ENCODE peak calls at places on chromosomes 4 and X, in five cellular contexts. One of them, this sample, is unnamed.

GRCh38 chrX:12137982-12138365 is 299 bp upstream of the FRMPD4 start:
- DNase-seq in HepG2: no peak
- DNase-seq in K562: no peak
- DNase-seq in GM12878: no peak
- DNase-seq in H1: peak
- DNase-seq in this sample: peak

GRCh38 chr4:128825226-128825625 is 15.7 kb downstream of the JADE1 start:
- DNase-seq in GM12878: no peak
- DNase-seq in H1: no peak
- DNase-seq in HepG2: no peak
- DNase-seq in K562: no peak
- DNase-seq in this sample: peak

GRCh38 chr4:2007804-2008670 is 737 bp downstream of the NELFA start:
- DNase-seq in K562: peak
- DNase-seq in HepG2: no peak
- DNase-seq in GM12878: no peak
- DNase-seq in H1: no peak
- DNase-seq in this sample: peak

GRCh38 chr4:17812125-17812524 is 1.3 kb downstream of the NCAPG start:
- DNase-seq in K562: no peak
- DNase-seq in H1: no peak
- DNase-seq in GM12878: no peak
- DNase-seq in HepG2: no peak
- DNase-seq in this sample: no peak

GRCh38 chrX:79413009-79413408 is 45.9 kb upstream of the ITM2A start:
- DNase-seq in HepG2: peak
- DNase-seq in K562: no peak
- DNase-seq in H1: no peak
- DNase-seq in GM12878: no peak
- DNase-seq in this sample: peak

GRCh38 chr4:143336828-143337599 is at the start of gene GAB1:
- DNase-seq in HepG2: peak
- DNase-seq in H1: peak
- DNase-seq in K562: peak
- DNase-seq in GM12878: no peak
- DNase-seq in this sample: peak

GRCh38 chrX:145178268-145178667 is 69.0 kb upstream of the SPANXN1 start:
- DNase-seq in HepG2: no peak
- DNase-seq in K562: peak
- DNase-seq in H1: no peak
- DNase-seq in GM12878: no peak
- DNase-seq in this sample: no peak

GRCh38 chrX:11770320-11770719 is 12.3 kb downstream of the MSL3 start:
- DNase-seq in K562: peak
- DNase-seq in H1: no peak
- DNase-seq in GM12878: peak
- DNase-seq in HepG2: peak
- DNase-seq in this sample: peak

GRCh38 chr4:94504545-94504944 is 52.8 kb downstream of the PDLIM5 start:
- DNase-seq in HepG2: no peak
- DNase-seq in GM12878: no peak
- DNase-seq in K562: no peak
- DNase-seq in H1: no peak
- DNase-seq in this sample: no peak

GRCh38 chr4:147943159-147943638 is 211.3 kb downstream of the ARHGAP10 start:
- DNase-seq in GM12878: peak
- DNase-seq in H1: no peak
- DNase-seq in HepG2: no peak
- DNase-seq in K562: no peak
- DNase-seq in this sample: no peak

GRCh38 chr4:84238247-84239090 is 260.6 kb downstream of the NKX6-1 start:
- DNase-seq in K562: no peak
- DNase-seq in GM12878: no peak
- DNase-seq in H1: no peak
- DNase-seq in HepG2: no peak
- DNase-seq in this sample: no peak

GRCh38 chr4:115711575-115711974 is 598.2 kb upstream of the NDST4 start:
- DNase-seq in HepG2: no peak
- DNase-seq in GM12878: no peak
- DNase-seq in K562: no peak
- DNase-seq in H1: no peak
- DNase-seq in this sample: peak

GRCh38 chr4:154642361-154642760 is 29.9 kb upstream of the FGG start:
- DNase-seq in HepG2: no peak
- DNase-seq in GM12878: no peak
- DNase-seq in K562: no peak
- DNase-seq in H1: no peak
- DNase-seq in this sample: peak

GRCh38 chr4:31104596-31104995 is 384.4 kb downstream of the PCDH7 start:
- DNase-seq in K562: no peak
- DNase-seq in H1: no peak
- DNase-seq in GM12878: no peak
- DNase-seq in HepG2: no peak
- DNase-seq in this sample: no peak

GRCh38 chr4:113673450-113673849 is 88.1 kb downstream of the CAMK2D start:
- DNase-seq in H1: no peak
- DNase-seq in GM12878: no peak
- DNase-seq in HepG2: no peak
- DNase-seq in K562: no peak
- DNase-seq in this sample: peak

GRCh38 chr4:122921971-122922876 is at the start of gene NUDT6:
- DNase-seq in K562: peak
- DNase-seq in HepG2: peak
- DNase-seq in H1: peak
- DNase-seq in GM12878: no peak
- DNase-seq in this sample: peak

GRCh38 chr4:158006973-158007372 is 165.9 kb downstream of the GASK1B start:
- DNase-seq in HepG2: no peak
- DNase-seq in GM12878: no peak
- DNase-seq in K562: no peak
- DNase-seq in H1: no peak
- DNase-seq in this sample: no peak
- TF ChIP-seq CREB1 in HepG2: no peak
- TF ChIP-seq CREB1 in GM12878: no peak
- TF ChIP-seq CREB1 in K562: no peak
- TF ChIP-seq CREB1 in H1: no peak
- TF ChIP-seq CREB1 in this sample: no peak

DNA sequence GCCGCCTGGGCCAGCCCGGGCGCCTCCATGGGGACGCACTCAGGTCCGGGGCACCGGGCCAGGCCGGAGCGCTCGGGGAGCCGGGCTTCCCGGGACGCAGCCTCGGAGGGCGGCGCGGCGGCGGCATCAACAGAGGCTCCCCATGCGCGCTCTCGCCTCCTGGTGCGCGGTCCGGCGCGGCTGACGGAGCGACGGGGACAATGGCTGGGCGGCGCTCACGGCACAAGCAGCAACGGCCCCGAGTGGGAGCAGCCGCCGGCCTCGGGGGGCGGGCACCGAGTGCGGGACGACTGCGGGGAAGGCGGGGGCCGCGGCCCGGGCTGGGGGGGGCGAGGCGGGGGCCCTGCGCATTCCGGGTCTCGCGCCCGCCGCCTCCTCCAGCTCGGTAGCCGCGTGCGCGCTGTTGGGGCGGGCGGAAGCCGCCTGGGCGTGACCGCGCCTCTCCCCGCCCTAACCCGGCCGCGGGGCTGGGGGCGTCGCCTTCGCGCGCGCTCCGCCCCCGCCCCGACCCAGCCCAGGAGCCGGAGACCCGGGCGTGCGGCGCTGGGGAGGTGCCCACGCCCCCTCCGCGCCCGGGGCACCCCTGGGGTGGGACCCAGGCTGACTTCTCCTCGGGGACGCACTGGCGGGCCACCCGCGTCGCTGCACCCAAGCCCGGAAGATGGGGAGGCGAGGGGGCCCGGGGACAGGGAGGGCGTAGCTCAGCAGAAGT is at the start of gene PRKX:
- DNase-seq in K562: peak
- DNase-seq in HepG2: no peak
- DNase-seq in GM12878: peak
- DNase-seq in H1: peak
- DNase-seq in this sample: peak
- H3K27ac ChIP-seq in K562: peak
- H3K27ac ChIP-seq in HepG2: no peak
- H3K27ac ChIP-seq in GM12878: peak
- H3K27ac ChIP-seq in H1: no peak
- H3K27ac ChIP-seq in this sample: no peak

DNA sequence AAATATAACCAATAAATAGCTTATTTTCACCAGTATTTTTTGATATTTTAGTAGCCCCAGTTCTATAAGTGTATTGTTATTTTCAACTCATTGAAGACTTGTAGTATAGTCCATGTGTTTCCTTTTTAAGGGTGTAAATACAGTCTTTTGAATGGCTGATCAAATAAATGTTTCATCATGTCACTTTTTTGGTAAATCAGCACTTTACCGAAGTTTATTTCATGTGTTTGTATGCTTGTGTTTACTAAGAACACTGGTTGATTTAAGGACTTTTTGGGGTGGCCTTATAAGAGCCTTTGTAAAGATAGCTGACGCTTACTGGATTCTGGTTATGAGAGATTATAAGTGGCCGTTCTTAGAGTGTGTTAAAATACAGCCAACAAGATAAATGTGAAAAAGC is 2.6 kb downstream of the UBE2K start:
- DNase-seq in H1: no peak
- DNase-seq in HepG2: no peak
- DNase-seq in K562: no peak
- DNase-seq in GM12878: no peak
- DNase-seq in this sample: no peak
- H3K4me3 ChIP-seq in H1: peak
- H3K4me3 ChIP-seq in HepG2: peak
- H3K4me3 ChIP-seq in K562: peak
- H3K4me3 ChIP-seq in GM12878: peak
- H3K4me3 ChIP-seq in this sample: peak

DNA sequence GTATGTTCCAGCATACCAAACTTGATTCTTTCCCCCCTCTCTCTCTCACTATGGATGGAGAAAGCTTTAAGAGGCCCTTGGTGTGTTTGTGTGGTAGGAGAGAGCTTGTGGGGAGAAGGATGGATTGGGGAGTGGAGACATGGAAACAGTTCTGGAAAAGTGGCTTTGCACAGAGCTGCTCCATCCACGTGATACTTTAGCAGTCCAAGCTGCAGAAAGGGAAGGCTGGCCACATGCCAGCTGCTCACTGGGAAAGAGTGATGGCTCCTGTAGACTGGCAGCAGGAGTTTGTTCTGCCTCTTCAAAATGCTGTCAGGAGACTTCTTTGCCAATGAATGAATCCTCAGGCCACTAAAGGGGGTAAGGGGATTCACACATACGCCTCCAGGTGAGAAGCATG is 21.7 kb upstream of the SEC24B start:
- DNase-seq in GM12878: no peak
- DNase-seq in H1: no peak
- DNase-seq in K562: no peak
- DNase-seq in HepG2: no peak
- DNase-seq in this sample: no peak
- TF ChIP-seq CREB1 in GM12878: no peak
- TF ChIP-seq CREB1 in H1: no peak
- TF ChIP-seq CREB1 in K562: no peak
- TF ChIP-seq CREB1 in HepG2: no peak
- TF ChIP-seq CREB1 in this sample: no peak

This sample was measured in GM23338.